ENCODE peak calls at places on chromosomes 6 and 20, in nine cellular contexts. One of them, this sample, is unnamed.

GRCh38 chr6:24126586-24127192 is 674 bp downstream of the NRSN1 start:
- DNase-seq in sigmoid colon: no peak
- DNase-seq in stomach: no peak
- DNase-seq in transverse colon: peak; percentile 21
- DNase-seq in A549: peak; percentile 7
- DNase-seq in GM12878: no peak
- DNase-seq in upper lobe of left lung: no peak
- DNase-seq in K562: peak; percentile 41
- DNase-seq in HepG2: peak; percentile 85
- DNase-seq in this sample: no peak

GRCh38 chr6:84773133-84773430 is 8.7 kb upstream of the TBX18 start:
- DNase-seq in sigmoid colon: no peak
- DNase-seq in stomach: no peak
- DNase-seq in transverse colon: no peak
- DNase-seq in A549: no peak
- DNase-seq in GM12878: no peak
- DNase-seq in upper lobe of left lung: no peak
- DNase-seq in K562: no peak
- DNase-seq in HepG2: no peak
- DNase-seq in this sample: no peak

GRCh38 chr6:7087066-7087465 is 20.7 kb upstream of the RREB1 start:
- DNase-seq in sigmoid colon: no peak
- DNase-seq in stomach: no peak
- DNase-seq in transverse colon: no peak
- DNase-seq in A549: no peak
- DNase-seq in GM12878: no peak
- DNase-seq in upper lobe of left lung: no peak
- DNase-seq in K562: no peak
- DNase-seq in HepG2: no peak
- DNase-seq in this sample: no peak

GRCh38 chr6:43506667-43507471 is 3.3 kb downstream of the LRRC73 start:
- DNase-seq in sigmoid colon: peak; percentile 89
- DNase-seq in stomach: peak; percentile 84
- DNase-seq in transverse colon: peak; percentile 83
- DNase-seq in A549: peak; percentile 55
- DNase-seq in GM12878: peak; percentile 51
- DNase-seq in upper lobe of left lung: peak; percentile 79
- DNase-seq in K562: peak; percentile 85
- DNase-seq in HepG2: peak; percentile 76
- DNase-seq in this sample: peak; percentile 81

GRCh38 chr20:36720510-36720909 is 25.4 kb downstream of the NDRG3 start:
- DNase-seq in sigmoid colon: no peak
- DNase-seq in stomach: no peak
- DNase-seq in transverse colon: no peak
- DNase-seq in A549: no peak
- DNase-seq in GM12878: no peak
- DNase-seq in upper lobe of left lung: no peak
- DNase-seq in K562: no peak
- DNase-seq in HepG2: no peak
- DNase-seq in this sample: no peak

GRCh38 chr20:55054443-55054842 is 579.0 kb downstream of the DOK5 start:
- DNase-seq in sigmoid colon: no peak
- DNase-seq in stomach: no peak
- DNase-seq in transverse colon: no peak
- DNase-seq in A549: no peak
- DNase-seq in GM12878: no peak
- DNase-seq in upper lobe of left lung: no peak
- DNase-seq in K562: no peak
- DNase-seq in HepG2: no peak
- DNase-seq in this sample: no peak

GRCh38 chr20:33601016-33601415 is 61.1 kb upstream of the C20orf144 start:
- DNase-seq in sigmoid colon: no peak
- DNase-seq in stomach: no peak
- DNase-seq in transverse colon: no peak
- DNase-seq in A549: no peak
- DNase-seq in GM12878: no peak
- DNase-seq in upper lobe of left lung: no peak
- DNase-seq in K562: no peak
- DNase-seq in HepG2: no peak
- DNase-seq in this sample: no peak

GRCh38 chr20:32792316-32792715 is 27.4 kb upstream of the MAPRE1 start:
- DNase-seq in sigmoid colon: no peak
- DNase-seq in stomach: no peak
- DNase-seq in transverse colon: no peak
- DNase-seq in A549: no peak
- DNase-seq in GM12878: peak; percentile 53
- DNase-seq in upper lobe of left lung: no peak
- DNase-seq in K562: peak; percentile 35
- DNase-seq in HepG2: peak; percentile 75
- DNase-seq in this sample: no peak

GRCh38 chr20:11794525-11794924 is 123.2 kb upstream of the BTBD3 start:
- DNase-seq in sigmoid colon: no peak
- DNase-seq in stomach: no peak
- DNase-seq in transverse colon: no peak
- DNase-seq in A549: no peak
- DNase-seq in GM12878: no peak
- DNase-seq in upper lobe of left lung: no peak
- DNase-seq in K562: no peak
- DNase-seq in HepG2: no peak
- DNase-seq in this sample: no peak

GRCh38 chr20:46483879-46484278 is 29.5 kb downstream of the ZNF334 start:
- DNase-seq in sigmoid colon: no peak
- DNase-seq in stomach: no peak
- DNase-seq in transverse colon: no peak
- DNase-seq in A549: no peak
- DNase-seq in GM12878: no peak
- DNase-seq in upper lobe of left lung: no peak
- DNase-seq in K562: no peak
- DNase-seq in HepG2: no peak
- DNase-seq in this sample: no peak

GRCh38 chr6:111210074-111210729 is 122.9 kb downstream of the SLC16A10 start:
- DNase-seq in sigmoid colon: no peak
- DNase-seq in stomach: no peak
- DNase-seq in transverse colon: no peak
- DNase-seq in A549: peak; percentile 54
- DNase-seq in GM12878: peak; percentile 30
- DNase-seq in upper lobe of left lung: no peak
- DNase-seq in K562: peak; percentile 27
- DNase-seq in HepG2: peak; percentile 60
- DNase-seq in this sample: no peak

DNA sequence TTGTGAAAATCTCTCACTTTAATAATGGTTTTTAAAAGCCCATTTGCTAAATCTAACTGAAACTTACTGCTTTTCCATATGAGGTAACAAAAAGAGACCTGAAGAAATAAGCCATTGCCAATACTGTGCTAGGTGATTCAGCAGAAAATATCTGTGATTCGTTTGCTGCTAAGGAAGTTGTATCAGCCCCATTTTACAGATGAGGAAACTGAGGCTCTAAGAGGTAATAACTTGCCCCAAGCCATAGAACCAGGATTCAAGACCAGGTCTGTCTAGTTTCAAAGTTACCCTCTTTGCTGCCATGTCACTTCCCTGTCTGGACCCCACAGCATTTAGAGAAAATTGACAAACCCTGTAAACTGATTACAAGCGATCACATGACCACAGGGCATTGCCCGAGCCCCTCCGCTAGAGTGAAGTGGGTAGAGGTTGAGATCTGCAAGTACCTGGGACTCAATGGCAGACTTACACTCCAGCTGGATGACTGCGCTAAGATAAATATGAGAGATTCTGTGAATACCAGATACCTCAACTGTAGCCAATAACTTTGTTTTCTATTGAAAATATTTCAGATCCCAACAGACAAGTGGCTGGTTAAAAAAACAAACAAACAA is 69.3 kb downstream of the TNFRSF21 start:
- DNase-seq in sigmoid colon: no peak
- DNase-seq in stomach: no peak
- DNase-seq in transverse colon: no peak
- DNase-seq in A549: no peak
- DNase-seq in GM12878: no peak
- DNase-seq in upper lobe of left lung: no peak
- DNase-seq in K562: no peak
- DNase-seq in HepG2: no peak
- DNase-seq in this sample: no peak
- H3K4me1 ChIP-seq in sigmoid colon: peaks cover 57% of the 10 kb centered on the region
- H3K4me1 ChIP-seq in stomach: peaks cover 34% of the 10 kb centered on the region
- H3K4me1 ChIP-seq in transverse colon: peaks cover 17% of the 10 kb centered on the region
- H3K4me1 ChIP-seq in A549: peaks cover 34% of the 10 kb centered on the region
- H3K4me1 ChIP-seq in GM12878: peaks cover 11% of the 10 kb centered on the region
- H3K4me1 ChIP-seq in upper lobe of left lung: peaks cover 14% of the 10 kb centered on the region
- H3K4me1 ChIP-seq in K562: peaks cover 3% of the 10 kb centered on the region
- H3K4me1 ChIP-seq in HepG2: no peaks in the 10 kb centered on the region
- H3K4me1 ChIP-seq in this sample: peaks cover 3% of the 10 kb centered on the region

DNA sequence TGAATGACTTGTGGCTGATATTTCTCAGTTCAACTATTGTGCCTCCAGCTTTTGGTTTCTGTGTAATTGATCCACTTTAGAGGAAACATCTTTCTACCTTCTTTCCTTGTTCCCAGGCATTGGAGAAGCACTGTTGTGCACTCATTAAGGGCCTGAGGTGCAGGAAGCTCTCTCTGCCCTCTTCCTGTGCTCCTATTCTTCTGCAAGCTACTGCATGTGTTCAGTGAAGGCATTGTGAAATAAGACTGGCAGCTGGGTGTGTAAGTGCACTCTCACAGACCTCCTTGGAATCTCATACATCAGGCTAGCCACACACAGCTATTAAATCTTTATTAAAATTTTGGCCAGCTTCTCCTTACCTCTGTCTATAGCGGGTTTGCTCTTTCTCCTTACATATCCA is 177.8 kb downstream of the OGFRL1 start:
- DNase-seq in sigmoid colon: no peak
- DNase-seq in stomach: no peak
- DNase-seq in transverse colon: no peak
- DNase-seq in A549: no peak
- DNase-seq in GM12878: no peak
- DNase-seq in upper lobe of left lung: no peak
- DNase-seq in K562: no peak
- DNase-seq in HepG2: no peak
- DNase-seq in this sample: no peak
- TF ChIP-seq POLR2A in sigmoid colon: no peak
- TF ChIP-seq POLR2A in stomach: no peak
- TF ChIP-seq POLR2A in transverse colon: no peak
- TF ChIP-seq POLR2A in A549: no peak
- TF ChIP-seq POLR2A in GM12878: no peak
- TF ChIP-seq POLR2A in upper lobe of left lung: no peak
- TF ChIP-seq POLR2A in K562: no peak
- TF ChIP-seq POLR2A in HepG2: no peak
- TF ChIP-seq POLR2A in this sample: no peak

GRCh38 chr20:2757001-2757400 is 43.4 kb downstream of the CPXM1 start:
- DNase-seq in sigmoid colon: no peak
- DNase-seq in stomach: no peak
- DNase-seq in transverse colon: no peak
- DNase-seq in A549: no peak
- DNase-seq in GM12878: no peak
- DNase-seq in upper lobe of left lung: no peak
- DNase-seq in K562: no peak
- DNase-seq in HepG2: no peak
- DNase-seq in this sample: no peak

GRCh38 chr20:2754426-2754825 is 46.0 kb downstream of the CPXM1 start:
- DNase-seq in sigmoid colon: peak; percentile 35
- DNase-seq in stomach: no peak
- DNase-seq in transverse colon: no peak
- DNase-seq in A549: no peak
- DNase-seq in GM12878: no peak
- DNase-seq in upper lobe of left lung: no peak
- DNase-seq in K562: no peak
- DNase-seq in HepG2: no peak
- DNase-seq in this sample: no peak

GRCh38 chr20:2753456-2754040 is 46.9 kb downstream of the CPXM1 start:
- DNase-seq in sigmoid colon: peak; percentile 56
- DNase-seq in stomach: no peak
- DNase-seq in transverse colon: no peak
- DNase-seq in A549: no peak
- DNase-seq in GM12878: no peak
- DNase-seq in upper lobe of left lung: no peak
- DNase-seq in K562: no peak
- DNase-seq in HepG2: no peak
- DNase-seq in this sample: no peak

GRCh38 chr20:2756056-2756611 is 44.3 kb downstream of the CPXM1 start:
- DNase-seq in sigmoid colon: peak; percentile 52
- DNase-seq in stomach: no peak
- DNase-seq in transverse colon: no peak
- DNase-seq in A549: no peak
- DNase-seq in GM12878: no peak
- DNase-seq in upper lobe of left lung: no peak
- DNase-seq in K562: peak; percentile 34
- DNase-seq in HepG2: peak; percentile 64
- DNase-seq in this sample: no peak

GRCh38 chr20:2755451-2756055 is 44.9 kb downstream of the CPXM1 start:
- DNase-seq in sigmoid colon: peak; percentile 44
- DNase-seq in stomach: no peak
- DNase-seq in transverse colon: no peak
- DNase-seq in A549: no peak
- DNase-seq in GM12878: no peak
- DNase-seq in upper lobe of left lung: no peak
- DNase-seq in K562: no peak
- DNase-seq in HepG2: no peak
- DNase-seq in this sample: no peak
- TF ChIP-seq EP300 in sigmoid colon: no peak
- TF ChIP-seq EP300 in stomach: no peak
- TF ChIP-seq EP300 in transverse colon: no peak
- TF ChIP-seq EP300 in A549: no peak
- TF ChIP-seq EP300 in GM12878: no peak
- TF ChIP-seq EP300 in upper lobe of left lung: no peak
- TF ChIP-seq EP300 in K562: no peak
- TF ChIP-seq EP300 in HepG2: no peak
- TF ChIP-seq EP300 in this sample: no peak

GRCh38 chr6:149032318-149032598 is 285.3 kb upstream of the TAB2 start:
- DNase-seq in sigmoid colon: no peak
- DNase-seq in stomach: no peak
- DNase-seq in transverse colon: no peak
- DNase-seq in A549: no peak
- DNase-seq in GM12878: no peak
- DNase-seq in upper lobe of left lung: no peak
- DNase-seq in K562: no peak
- DNase-seq in HepG2: no peak
- DNase-seq in this sample: peak; percentile 36

GRCh38 chr6:149033454-149034241 is 283.9 kb upstream of the TAB2 start:
- DNase-seq in sigmoid colon: no peak
- DNase-seq in stomach: no peak
- DNase-seq in transverse colon: no peak
- DNase-seq in A549: no peak
- DNase-seq in GM12878: peak; percentile 78
- DNase-seq in upper lobe of left lung: no peak
- DNase-seq in K562: no peak
- DNase-seq in HepG2: no peak
- DNase-seq in this sample: no peak

GRCh38 chr6:149035806-149036205 is 281.7 kb upstream of the TAB2 start:
- DNase-seq in sigmoid colon: no peak
- DNase-seq in stomach: no peak
- DNase-seq in transverse colon: no peak
- DNase-seq in A549: no peak
- DNase-seq in GM12878: no peak
- DNase-seq in upper lobe of left lung: no peak
- DNase-seq in K562: no peak
- DNase-seq in HepG2: no peak
- DNase-seq in this sample: no peak

GRCh38 chr6:149031545-149032317 is 284.9 kb downstream of the UST start:
- DNase-seq in sigmoid colon: no peak
- DNase-seq in stomach: no peak
- DNase-seq in transverse colon: peak; percentile 21
- DNase-seq in A549: peak; percentile 70
- DNase-seq in GM12878: no peak
- DNase-seq in upper lobe of left lung: no peak
- DNase-seq in K562: no peak
- DNase-seq in HepG2: peak; percentile 9
- DNase-seq in this sample: peak; percentile 52

GRCh38 chr6:149032599-149033405 is 284.7 kb upstream of the TAB2 start:
- DNase-seq in sigmoid colon: no peak
- DNase-seq in stomach: no peak
- DNase-seq in transverse colon: no peak
- DNase-seq in A549: peak; percentile 59
- DNase-seq in GM12878: peak; percentile 92
- DNase-seq in upper lobe of left lung: no peak
- DNase-seq in K562: no peak
- DNase-seq in HepG2: peak; percentile 98
- DNase-seq in this sample: peak; percentile 61
- H3K4me1 ChIP-seq in sigmoid colon: peaks cover 43% of the 10 kb centered on the region
- H3K4me1 ChIP-seq in stomach: no peaks in the 10 kb centered on the region
- H3K4me1 ChIP-seq in transverse colon: no peaks in the 10 kb centered on the region
- H3K4me1 ChIP-seq in A549: peaks cover 43% of the 10 kb centered on the region
- H3K4me1 ChIP-seq in GM12878: peaks cover 22% of the 10 kb centered on the region
- H3K4me1 ChIP-seq in upper lobe of left lung: no peaks in the 10 kb centered on the region
- H3K4me1 ChIP-seq in K562: peaks cover 7% of the 10 kb centered on the region
- H3K4me1 ChIP-seq in HepG2: peaks cover 61% of the 10 kb centered on the region
- H3K4me1 ChIP-seq in this sample: peaks cover 17% of the 10 kb centered on the region

This sample was measured in ovary.